ENCODE peak calls at places on chromosomes 5 and 9, in seven cellular contexts. M is CD4-positive, alpha-beta T cell; B is CD4-positive, alpha-beta memory T cell; Z is neural progenitor cell; O is A673; F is adrenal gland; N is GM23248. D is an unnamed sample.

GRCh38 chr9:75229605-75230332 is 141.5 kb downstream of the OSTF1 start:
- DNase-seq in B (no peak), F (peak), O (no peak), N (peak), Z (no peak), M (no peak), D (no peak)

GRCh38 chr5:107135391-107135790 is 535.3 kb downstream of the EFNA5 start:
- DNase-seq in O (no peak), M (no peak), Z (no peak), B (no peak), F (no peak), N (peak), D (no peak)

GRCh38 chr9:3027260-3027659 is 183.4 kb upstream of the PUM3 start:
- DNase-seq in F (no peak), O (peak), Z (no peak), B (no peak), N (no peak), M (no peak), D (no peak)

GRCh38 chr5:118603278-118603677 is 385.1 kb downstream of the DTWD2 start:
- DNase-seq in N (no peak), O (no peak), M (no peak), F (no peak), Z (no peak), B (no peak), D (no peak)

GRCh38 chr5:137342764-137343163 is 156.4 kb downstream of the SPOCK1 start:
- DNase-seq in B (no peak), O (no peak), Z (no peak), F (no peak), M (no peak), N (peak), D (no peak)

GRCh38 chr5:135439426-135440205 is 7.5 kb downstream of the DCANP1 start:
- DNase-seq in O (no peak), N (no peak), Z (no peak), M (no peak), B (no peak), F (peak), D (peak)

GRCh38 chr9:93268551-93269314 is 84.8 kb downstream of the WNK2 start:
- DNase-seq in B (peak), F (no peak), Z (no peak), N (no peak), M (peak), O (no peak), D (peak)

GRCh38 chr5:170265527-170265926 is 32.0 kb downstream of the LCP2 start:
- DNase-seq in Z (peak), M (no peak), N (peak), O (peak), F (peak), B (no peak), D (no peak)

GRCh38 chr5:60489377-60489776 is 210.6 kb downstream of the DEPDC1B start:
- DNase-seq in N (no peak), Z (no peak), B (no peak), M (no peak), O (no peak), F (no peak), D (no peak)

GRCh38 chr9:97959585-97959984 is 21.6 kb upstream of the HEMGN start:
- DNase-seq in M (no peak), F (no peak), Z (no peak), B (no peak), O (no peak), N (no peak), D (no peak)

GRCh38 chr9:97962575-97962974 is 20.6 kb upstream of the ANP32B start:
- DNase-seq in N (no peak), O (no peak), B (no peak), Z (no peak), F (no peak), M (no peak), D (no peak)

GRCh38 chr9:97956365-97956764 is 18.4 kb upstream of the HEMGN start:
- DNase-seq in F (no peak), N (no peak), B (no peak), Z (no peak), O (peak), M (no peak), D (peak)

GRCh38 chr9:97963232-97963631 is 19.9 kb upstream of the ANP32B start:
- DNase-seq in F (no peak), Z (no peak), B (no peak), O (no peak), M (no peak), N (no peak), D (no peak)

GRCh38 chr9:97958812-97959511 is 21.0 kb upstream of the HEMGN start:
- DNase-seq in B (no peak), N (peak), O (no peak), Z (no peak), F (no peak), M (no peak), D (peak)
- H3K27ac ChIP-seq in B (no peak), N (peak), O (no peak), Z (no peak), F (no peak), M (no peak), D (peak)

GRCh38 chr5:81850932-81851331 is 100.0 kb upstream of the SSBP2 start:
- DNase-seq in O (no peak), B (no peak), M (no peak), Z (no peak), F (no peak), N (peak), D (no peak)
- H3K27ac ChIP-seq in O (peak), B (peak), M (peak), Z (peak), F (peak), N (peak), D (peak)

GRCh38 chr9:130321082-130321481 is 55.5 kb downstream of the HMCN2 start:
- DNase-seq in N (no peak), M (no peak), B (no peak), F (no peak), Z (no peak), O (no peak), D (no peak)

GRCh38 chr9:130320697-130321080 is 55.1 kb downstream of the HMCN2 start:
- DNase-seq in B (no peak), F (peak), N (no peak), Z (peak), O (peak), M (no peak), D (no peak)

GRCh38 chr9:130319944-130320696 is 54.6 kb downstream of the HMCN2 start:
- DNase-seq in M (no peak), B (no peak), N (no peak), F (no peak), Z (no peak), O (no peak), D (no peak)

GRCh38 chr9:130321539-130321938 is 56.0 kb downstream of the HMCN2 start:
- DNase-seq in M (no peak), N (no peak), O (no peak), B (no peak), Z (no peak), F (no peak), D (no peak)

DNA sequence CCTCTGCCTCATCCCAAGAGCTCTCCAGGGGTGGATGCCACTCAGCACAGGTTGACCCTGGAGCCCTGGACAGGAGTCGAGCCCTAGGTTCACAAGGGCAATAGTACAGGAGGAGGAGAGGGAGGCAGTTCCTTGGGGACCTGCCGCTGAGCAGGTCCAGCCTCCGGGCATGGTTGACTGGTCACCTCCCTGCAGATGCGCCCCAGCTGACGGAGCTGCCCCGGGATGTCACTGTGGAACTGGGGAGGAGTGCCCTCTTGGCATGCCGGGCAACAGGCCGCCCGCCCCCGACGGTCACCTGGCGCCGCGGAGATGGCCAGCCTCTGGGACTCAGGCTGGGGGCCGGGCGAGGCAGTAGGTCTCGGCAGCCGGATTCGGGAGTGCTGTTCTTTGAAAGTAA is 53.7 kb downstream of the HMCN2 start:
- DNase-seq in Z (no peak), N (no peak), O (no peak), B (no peak), F (no peak), M (no peak), D (no peak)
- H3K27ac ChIP-seq in Z (no peak), N (no peak), O (no peak), B (no peak), F (no peak), M (no peak), D (no peak)

GRCh38 chr5:149841844-149842793 is 102.5 kb downstream of the PDE6A start:
- DNase-seq in Z (no peak), M (no peak), F (no peak), N (no peak), O (no peak), B (no peak), D (no peak)
- H3K27ac ChIP-seq in Z (no peak), M (no peak), F (no peak), N (no peak), O (peak), B (no peak), D (no peak)

DNA sequence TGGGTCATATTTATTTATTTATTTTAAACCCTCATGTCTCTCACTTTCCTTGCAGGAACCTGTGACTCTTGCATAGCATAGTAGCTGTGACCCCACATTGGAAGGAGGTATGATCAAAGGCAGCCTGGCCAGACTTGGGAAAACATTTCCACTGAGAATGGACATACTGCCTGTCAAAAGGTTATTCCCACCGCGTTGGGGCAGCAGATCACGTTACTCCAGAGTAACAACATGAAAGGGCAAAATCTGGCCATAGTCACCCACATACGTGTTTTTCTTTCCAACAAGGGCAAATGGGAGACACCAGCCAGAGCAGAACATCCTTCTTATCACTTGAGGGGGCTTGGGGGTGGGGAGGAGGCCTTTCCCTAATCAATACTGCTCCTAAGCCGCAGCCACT is 95.6 kb downstream of the ARL15 start:
- DNase-seq in F (no peak), B (no peak), M (no peak), N (no peak), Z (peak), O (no peak), D (no peak)
- H3K27ac ChIP-seq in F (no peak), B (no peak), M (no peak), N (no peak), Z (no peak), O (no peak), D (no peak)

D was measured in osteoblast.